ENCODE peak calls at places on chromosomes 7 and 10, in nine cellular contexts. F is CD8-positive, alpha-beta memory T cell; U is adrenal gland; R is fibroblast of lung; A is cardiac muscle cell; Q is BJ; N is CD8-positive, alpha-beta T cell; Y is foreskin fibroblast; T is AG04450. C is an unnamed sample.

GRCh38 chr7:35723011-35723410 is 28.1 kb upstream of the HERPUD2 start:
- DNase-seq in F (no peak), U (no peak), R (peak), A (no peak), Q (no peak), N (no peak), Y (no peak), T (no peak), C (no peak)

GRCh38 chr7:44080118-44080517 is 2.2 kb downstream of the POLM start:
- DNase-seq in F (peak), U (no peak), R (no peak), A (no peak), Q (no peak), N (no peak), Y (no peak), T (no peak), C (no peak)

GRCh38 chr10:44419790-44420549 is 35.1 kb upstream of the CXCL12 start:
- DNase-seq in F (no peak), U (peak), R (no peak), A (no peak), Q (no peak), N (no peak), Y (no peak), T (no peak), C (no peak)

GRCh38 chr10:49219248-49219647 is 31.1 kb upstream of the TMEM273 start:
- DNase-seq in F (no peak), U (no peak), R (no peak), A (no peak), Q (no peak), N (no peak), Y (no peak), T (no peak), C (no peak)

GRCh38 chr10:88332526-88333265 is 250.4 kb downstream of the RNLS start:
- DNase-seq in F (no peak), U (no peak), R (no peak), A (no peak), Q (no peak), N (no peak), Y (no peak), T (no peak), C (no peak)

GRCh38 chr7:122715183-122715582 is 12.5 kb upstream of the RNF148 start:
- DNase-seq in F (no peak), U (no peak), R (no peak), A (no peak), Q (no peak), N (no peak), Y (no peak), T (no peak), C (no peak)

GRCh38 chr7:111089822-111090426 is 1.0 kb upstream of the LRRN3 start:
- DNase-seq in F (no peak), U (no peak), R (peak), A (peak), Q (no peak), N (no peak), Y (peak), T (no peak), C (no peak)

GRCh38 chr7:92955081-92955480 is 118.7 kb upstream of the CDK6 start:
- DNase-seq in F (no peak), U (no peak), R (no peak), A (no peak), Q (no peak), N (no peak), Y (no peak), T (no peak), C (no peak)

GRCh38 chr7:141744131-141744530 is 6.0 kb downstream of the SSBP1 start:
- DNase-seq in F (no peak), U (no peak), R (no peak), A (no peak), Q (no peak), N (no peak), Y (no peak), T (no peak), C (no peak)

GRCh38 chr10:88515235-88515634 is 67.9 kb downstream of the RNLS start:
- DNase-seq in F (no peak), U (no peak), R (no peak), A (no peak), Q (no peak), N (no peak), Y (no peak), T (no peak), C (no peak)

GRCh38 chr7:101978683-101979082 is 161.3 kb downstream of the CUX1 start:
- DNase-seq in F (no peak), U (no peak), R (no peak), A (no peak), Q (no peak), N (no peak), Y (no peak), T (no peak), C (no peak)

GRCh38 chr10:13711281-13711680 is 124.5 kb downstream of the PRPF18 start:
- DNase-seq in F (no peak), U (no peak), R (no peak), A (no peak), Q (no peak), N (no peak), Y (no peak), T (no peak), C (no peak)

GRCh38 chr7:156975620-156976019 is 26.1 kb downstream of the NOM1 start:
- DNase-seq in F (no peak), U (no peak), R (no peak), A (no peak), Q (no peak), N (no peak), Y (no peak), T (no peak), C (no peak)

GRCh38 chr10:84798333-84798732 is 469.9 kb downstream of the CCSER2 start:
- DNase-seq in F (no peak), U (no peak), R (no peak), A (no peak), Q (no peak), N (no peak), Y (no peak), T (no peak), C (no peak)

GRCh38 chr10:79038841-79039201 is 29.9 kb upstream of the ZMIZ1 start:
- DNase-seq in F (no peak), U (no peak), R (peak), A (peak), Q (peak), N (no peak), Y (peak), T (no peak), C (no peak)

GRCh38 chr10:131491195-131491594 is 179.7 kb upstream of the TCERG1L start:
- DNase-seq in F (no peak), U (no peak), R (no peak), A (no peak), Q (no peak), N (no peak), Y (no peak), T (no peak), C (no peak)

GRCh38 chr10:94137747-94138146 is 144.0 kb downstream of the PLCE1 start:
- DNase-seq in F (no peak), U (no peak), R (no peak), A (no peak), Q (no peak), N (no peak), Y (no peak), T (no peak), C (no peak)

GRCh38 chr7:2105280-2105679 is 127.5 kb downstream of the MAD1L1 start:
- DNase-seq in F (no peak), U (no peak), R (no peak), A (no peak), Q (no peak), N (no peak), Y (no peak), T (no peak), C (no peak)

GRCh38 chr7:90625562-90625961 is 29.4 kb downstream of the CDK14 start:
- DNase-seq in F (no peak), U (peak), R (peak), A (peak), Q (no peak), N (no peak), Y (peak), T (peak), C (no peak)

GRCh38 chr7:18831943-18832342 is 285.5 kb downstream of the TWIST1 start:
- DNase-seq in F (no peak), U (no peak), R (no peak), A (no peak), Q (no peak), N (no peak), Y (no peak), T (no peak), C (no peak)

GRCh38 chr10:107502263-107502979 is 337.9 kb upstream of the SORCS1 start:
- DNase-seq in F (no peak), U (no peak), R (no peak), A (no peak), Q (no peak), N (no peak), Y (no peak), T (no peak), C (no peak)

GRCh38 chr10:75191821-75192568 is 18.6 kb upstream of the VDAC2 start:
- DNase-seq in F (no peak), U (peak), R (peak), A (peak), Q (peak), N (no peak), Y (peak), T (peak), C (no peak)

GRCh38 chr10:97074256-97075145 is 111.3 kb downstream of the SLIT1 start:
- DNase-seq in F (no peak), U (no peak), R (no peak), A (no peak), Q (no peak), N (no peak), Y (no peak), T (no peak), C (no peak)

GRCh38 chr10:129402459-129402858 is 64.6 kb upstream of the MGMT start:
- DNase-seq in F (no peak), U (no peak), R (no peak), A (no peak), Q (no peak), N (no peak), Y (no peak), T (no peak), C (no peak)

GRCh38 chr7:90764848-90765570 is 168.9 kb downstream of the CDK14 start:
- DNase-seq in F (no peak), U (no peak), R (no peak), A (no peak), Q (no peak), N (no peak), Y (no peak), T (no peak), C (no peak)

GRCh38 chr10:73591935-73592699 is 975 bp upstream of the USP54 start:
- DNase-seq in F (no peak), U (no peak), R (peak), A (peak), Q (peak), N (no peak), Y (no peak), T (no peak), C (peak)

GRCh38 chr7:113209449-113210203 is 91.3 kb upstream of the SMIM30 start:
- DNase-seq in F (no peak), U (no peak), R (peak), A (no peak), Q (no peak), N (no peak), Y (no peak), T (no peak), C (no peak)

GRCh38 chr10:124403548-124403947 is 15.2 kb downstream of the OAT start:
- DNase-seq in F (no peak), U (peak), R (peak), A (peak), Q (no peak), N (peak), Y (peak), T (peak), C (no peak)

GRCh38 chr10:11841375-11841774 is 18.2 kb downstream of the PROSER2 start:
- DNase-seq in F (no peak), U (no peak), R (no peak), A (no peak), Q (no peak), N (no peak), Y (no peak), T (no peak), C (no peak)

GRCh38 chr7:130894146-130895005 is 160.4 kb upstream of the KLF14 start:
- DNase-seq in F (no peak), U (peak), R (peak), A (peak), Q (no peak), N (no peak), Y (no peak), T (no peak), C (no peak)

GRCh38 chr7:29345590-29345989 is 151.0 kb downstream of the CHN2 start:
- DNase-seq in F (peak), U (peak), R (peak), A (peak), Q (no peak), N (peak), Y (no peak), T (no peak), C (no peak)

GRCh38 chr10:8444630-8445029 is 390.1 kb downstream of the GATA3 start:
- DNase-seq in F (peak), U (no peak), R (no peak), A (peak), Q (no peak), N (peak), Y (no peak), T (no peak), C (no peak)

GRCh38 chr10:27258838-27259532 is 18.4 kb upstream of the ACBD5 start:
- DNase-seq in F (peak), U (no peak), R (no peak), A (no peak), Q (no peak), N (peak), Y (no peak), T (no peak), C (no peak)

GRCh38 chr7:80335473-80336232 is 176.2 kb downstream of the GNAT3 start:
- DNase-seq in F (no peak), U (no peak), R (peak), A (peak), Q (no peak), N (no peak), Y (no peak), T (no peak), C (no peak)

GRCh38 chr7:43926193-43927043 is at the start of gene UBE2D4:
- DNase-seq in F (peak), U (peak), R (peak), A (peak), Q (no peak), N (peak), Y (peak), T (no peak), C (peak)

GRCh38 chr7:149422065-149422913 is 38.6 kb downstream of the ZNF777 start:
- DNase-seq in F (peak), U (peak), R (peak), A (peak), Q (no peak), N (peak), Y (peak), T (peak), C (no peak)

GRCh38 chr7:37065779-37066271 is 341.5 kb upstream of the AOAH start:
- DNase-seq in F (no peak), U (no peak), R (no peak), A (peak), Q (no peak), N (no peak), Y (no peak), T (no peak), C (no peak)

GRCh38 chr10:116281780-116282179 is 8.8 kb upstream of the GFRA1 start:
- DNase-seq in F (no peak), U (no peak), R (no peak), A (no peak), Q (no peak), N (no peak), Y (no peak), T (no peak), C (no peak)

DNA sequence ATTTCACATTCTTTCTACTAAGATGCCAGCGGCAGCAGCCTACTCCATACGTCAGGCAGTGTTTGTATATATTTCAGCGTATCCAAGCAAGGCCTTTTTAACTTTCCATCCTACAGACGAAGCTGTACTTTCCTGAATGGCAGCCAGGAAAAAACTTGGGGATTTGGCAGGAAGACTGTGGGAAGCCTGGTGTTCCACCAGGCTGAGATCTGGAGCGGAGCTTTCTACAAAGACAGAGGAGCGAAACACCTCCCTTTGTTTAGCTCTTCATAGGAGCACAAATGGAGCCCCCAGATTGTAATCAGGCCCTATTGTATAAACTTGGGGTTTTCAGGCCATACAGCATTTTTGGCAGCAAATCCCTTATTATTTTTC is 143.8 kb downstream of the TES start:
- DNase-seq in F (no peak), U (peak), R (peak), A (peak), Q (no peak), N (no peak), Y (no peak), T (peak), C (no peak)
- H3K4me3 ChIP-seq in F (no peak), U (no peak), R (no peak), A (no peak), Q (no peak), N (no peak), Y (no peak), T (no peak), C (peak)

GRCh38 chr7:100965051-100965722 is 4.2 kb upstream of the MUC12 start:
- DNase-seq in F (no peak), U (no peak), R (no peak), A (no peak), Q (no peak), N (no peak), Y (no peak), T (no peak), C (no peak)
- H3K4me3 ChIP-seq in F (peak), U (no peak), R (no peak), A (peak), Q (no peak), N (peak), Y (no peak), T (no peak), C (no peak)

GRCh38 chr10:110076559-110077318 is 69.0 kb downstream of the ADD3 start:
- DNase-seq in F (peak), U (peak), R (peak), A (peak), Q (peak), N (peak), Y (peak), T (no peak), C (no peak)

GRCh38 chr10:110074986-110075664 is 67.3 kb downstream of the ADD3 start:
- DNase-seq in F (no peak), U (no peak), R (peak), A (peak), Q (peak), N (no peak), Y (peak), T (peak), C (no peak)

GRCh38 chr10:110078317-110078716 is 70.5 kb downstream of the ADD3 start:
- DNase-seq in F (no peak), U (no peak), R (no peak), A (no peak), Q (no peak), N (no peak), Y (no peak), T (no peak), C (no peak)

GRCh38 chr10:110075726-110076125 is 67.9 kb downstream of the ADD3 start:
- DNase-seq in F (no peak), U (no peak), R (no peak), A (no peak), Q (no peak), N (no peak), Y (no peak), T (no peak), C (no peak)

GRCh38 chr10:110077436-110078120 is 69.8 kb downstream of the ADD3 start:
- DNase-seq in F (no peak), U (no peak), R (peak), A (peak), Q (no peak), N (peak), Y (no peak), T (no peak), C (no peak)
- H3K4me3 ChIP-seq in F (peak), U (no peak), R (peak), A (no peak), Q (no peak), N (peak), Y (no peak), T (no peak), C (peak)

GRCh38 chr7:65004575-65004974 is 1.9 kb downstream of the ERV3-1 start:
- DNase-seq in F (no peak), U (no peak), R (no peak), A (peak), Q (no peak), N (no peak), Y (no peak), T (no peak), C (no peak)

GRCh38 chr7:64998865-64999164 is 7.7 kb downstream of the ERV3-1 start:
- DNase-seq in F (no peak), U (no peak), R (no peak), A (no peak), Q (no peak), N (no peak), Y (no peak), T (no peak), C (no peak)

GRCh38 chr7:64999165-65000004 is 7.1 kb downstream of the ERV3-1 start:
- DNase-seq in F (no peak), U (peak), R (peak), A (peak), Q (no peak), N (no peak), Y (peak), T (no peak), C (no peak)

GRCh38 chr7:65002972-65003585 is 3.4 kb downstream of the ERV3-1 start:
- DNase-seq in F (no peak), U (no peak), R (no peak), A (no peak), Q (no peak), N (no peak), Y (no peak), T (no peak), C (no peak)

DNA sequence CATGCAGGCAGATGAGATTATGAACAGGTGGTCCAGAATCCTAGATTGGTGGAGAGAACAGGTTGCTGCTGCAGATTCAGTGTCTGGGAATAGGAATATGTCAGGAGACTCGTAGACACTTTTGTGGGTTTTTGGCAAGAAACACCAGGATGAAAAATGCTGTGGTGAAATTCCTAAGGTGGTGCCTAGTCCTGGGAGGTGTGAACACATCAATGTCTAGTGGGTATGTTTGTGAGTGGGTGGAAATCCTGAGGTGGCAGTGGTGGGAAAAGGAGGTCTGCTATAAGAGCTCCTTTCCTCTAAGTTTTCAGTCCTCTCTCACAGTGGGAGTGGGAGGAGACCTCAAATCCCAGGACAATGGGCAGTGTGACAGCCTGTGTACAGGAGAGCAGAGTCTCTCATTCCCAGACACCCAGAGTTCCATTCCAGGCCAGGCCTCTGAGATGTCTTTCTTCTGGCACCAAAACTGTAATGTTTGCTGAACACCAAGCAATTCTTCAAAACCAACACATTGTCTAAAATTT is 5.1 kb downstream of the ERV3-1 start:
- DNase-seq in F (no peak), U (no peak), R (no peak), A (peak), Q (no peak), N (no peak), Y (no peak), T (no peak), C (no peak)
- H3K4me3 ChIP-seq in F (no peak), U (no peak), R (no peak), A (no peak), Q (no peak), N (no peak), Y (no peak), T (no peak), C (no peak)

GRCh38 chr10:63206576-63206975 is 73.4 kb downstream of the NRBF2 start:
- DNase-seq in F (no peak), U (no peak), R (peak), A (peak), Q (no peak), N (no peak), Y (no peak), T (no peak), C (no peak)
- H3K4me3 ChIP-seq in F (no peak), U (no peak), R (no peak), A (no peak), Q (no peak), N (no peak), Y (no peak), T (no peak), C (no peak)

DNA sequence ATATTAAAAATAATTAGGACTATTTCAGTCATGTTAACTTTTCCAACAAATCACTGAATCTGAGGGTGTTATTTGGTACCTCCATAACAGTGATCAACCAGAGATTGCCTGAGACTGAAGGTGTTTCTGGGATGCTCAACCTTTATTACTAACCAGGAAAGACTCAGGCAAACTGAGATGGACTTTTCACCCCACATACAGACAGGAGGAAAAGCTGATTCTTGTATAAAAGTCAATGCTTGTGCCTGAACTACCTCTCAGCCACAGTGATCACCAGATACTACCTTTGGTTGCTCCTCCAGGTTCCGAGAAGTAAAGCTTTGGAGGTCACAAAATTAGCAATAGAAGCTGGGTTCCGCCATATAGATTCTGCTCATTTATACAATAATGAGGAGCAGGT is 1.9 kb downstream of the AKR1C3 start:
- DNase-seq in F (no peak), U (no peak), R (no peak), A (no peak), Q (no peak), N (no peak), Y (no peak), T (no peak), C (no peak)
- H3K4me3 ChIP-seq in F (no peak), U (no peak), R (no peak), A (no peak), Q (no peak), N (no peak), Y (no peak), T (no peak), C (peak)

C was measured in breast epithelium.